ENCODE peak calls at places on chromosomes 16 and 17, in eight cellular contexts. M is AG04450, X is NCI-H1105 treated with DMSO at 0.1 percent for 48 hours, T is substantia nigra, H is neural crest cell, O is iPS-NIHi11, R is tibial nerve, B is memory B cell. P is an unnamed sample.
A peak's percentile ranks its signal among the peaks of the same experiment; 100 is the strongest.

GRCh38 chr16:17921357-17921978 is 415.1 kb downstream of the NPIPA8 start:
- DNase-seq in M (no peak), X (peak; percentile 18), T (no peak), H (peak; percentile 11), O (peak; percentile 59), R (no peak), B (peak; percentile 59), P (no peak)

GRCh38 chr16:58684001-58684353 is 593 bp downstream of the SLC38A7 start:
- DNase-seq in M (no peak), X (no peak), T (no peak), H (no peak), O (no peak), R (no peak), B (no peak), P (no peak)

GRCh38 chr17:21388944-21389343 is 12.8 kb downstream of the KCNJ12 start:
- DNase-seq in M (no peak), X (no peak), T (no peak), H (no peak), O (no peak), R (no peak), B (no peak), P (no peak)

GRCh38 chr16:75252946-75253911 is 1.8 kb upstream of the BCAR1 start:
- DNase-seq in M (no peak), X (no peak), T (no peak), H (no peak), O (peak; percentile 76), R (no peak), B (no peak), P (no peak)

GRCh38 chr17:72985882-72986720 is 106.4 kb downstream of the SLC39A11 start:
- DNase-seq in M (peak; percentile 56), X (peak; percentile 36), T (peak; percentile 73), H (peak; percentile 59), O (peak; percentile 93), R (peak; percentile 37), B (peak; percentile 45), P (peak; percentile 70)

GRCh38 chr16:67392301-67393059 is 818 bp downstream of the TPPP3 start:
- DNase-seq in M (no peak), X (no peak), T (peak; percentile 51), H (no peak), O (no peak), R (no peak), B (no peak), P (no peak)

GRCh38 chr16:81657224-81657623 is 121.9 kb upstream of the PLCG2 start:
- DNase-seq in M (no peak), X (no peak), T (no peak), H (no peak), O (no peak), R (no peak), B (no peak), P (no peak)

GRCh38 chr17:42389902-42390301 is 1.7 kb upstream of the STAT3 start:
- DNase-seq in M (no peak), X (no peak), T (no peak), H (no peak), O (no peak), R (no peak), B (no peak), P (peak; percentile 29)

GRCh38 chr16:61684566-61684965 is 351.7 kb downstream of the CDH8 start:
- DNase-seq in M (no peak), X (no peak), T (no peak), H (no peak), O (no peak), R (no peak), B (no peak), P (no peak)

GRCh38 chr17:15395091-15395490 is 53.7 kb upstream of the TEKT3 start:
- DNase-seq in M (no peak), X (no peak), T (no peak), H (no peak), O (no peak), R (no peak), B (no peak), P (no peak)

GRCh38 chr17:7464081-7464480 is 15.3 kb downstream of the ZBTB4 start:
- DNase-seq in M (no peak), X (no peak), T (no peak), H (no peak), O (no peak), R (no peak), B (no peak), P (no peak)

GRCh38 chr17:50506298-50506697 is 1.9 kb upstream of the MYCBPAP start:
- DNase-seq in M (no peak), X (no peak), T (no peak), H (no peak), O (no peak), R (no peak), B (no peak), P (no peak)

GRCh38 chr16:30350134-30350871 is 4.8 kb downstream of the CD2BP2 start:
- DNase-seq in M (no peak), X (no peak), T (no peak), H (no peak), O (no peak), R (no peak), B (no peak), P (peak; percentile 15)